ENCODE peak calls at places on chromosomes 12 and 14, in eight cellular contexts. W, H, Y, S, Q, R, U and L are unnamed samples.

GRCh38 chr14:26765768-26766550 is 168.1 kb upstream of the NOVA1 start:
- DNase-seq in Q (no peak), H (peak; percentile 91), S (no peak), U (no peak), R (peak; percentile 30), W (no peak), Y (no peak), L (no peak)

GRCh38 chr14:85414142-85414541 is 115.8 kb upstream of the FLRT2 start:
- DNase-seq in Y (no peak), R (no peak), S (no peak), Q (no peak), W (no peak), U (no peak), H (peak; percentile 27), L (no peak)

GRCh38 chr12:42862055-42862454 is 272.5 kb upstream of the PRICKLE1 start:
- DNase-seq in R (no peak), S (no peak), Y (no peak), H (peak; percentile 13), W (no peak), U (no peak), Q (no peak), L (no peak)

GRCh38 chr12:13165578-13166120 is 30.9 kb upstream of the EMP1 start:
- DNase-seq in Q (no peak), W (peak; percentile 82), R (peak; percentile 77), S (peak; percentile 42), H (peak; percentile 76), Y (peak; percentile 29), U (peak; percentile 59), L (peak; percentile 90)

GRCh38 chr14:96666088-96666487 is 131.1 kb upstream of the VRK1 start:
- DNase-seq in W (no peak), H (no peak), Q (no peak), S (peak; percentile 21), Y (no peak), U (no peak), R (no peak), L (no peak)

GRCh38 chr14:101119830-101120571 is 216.5 kb upstream of the RTL1 start:
- DNase-seq in S (no peak), W (no peak), Q (no peak), U (no peak), H (peak; percentile 7), Y (peak; percentile 0), R (peak; percentile 8), L (no peak)

GRCh38 chr12:77060136-77060882 is 5.1 kb downstream of the E2F7 start:
- DNase-seq in H (no peak), S (peak; percentile 42), Q (no peak), R (no peak), Y (no peak), W (no peak), U (no peak), L (no peak)

GRCh38 chr12:105977256-105978051 is 161.3 kb downstream of the NUAK1 start:
- DNase-seq in W (no peak), Y (no peak), U (no peak), Q (no peak), S (no peak), H (peak; percentile 68), R (no peak), L (no peak)

GRCh38 chr14:67360469-67361206 is 510 bp downstream of the EIF2S1 start:
- DNase-seq in U (no peak), Y (no peak), H (no peak), S (no peak), W (no peak), R (no peak), Q (no peak), L (no peak)

GRCh38 chr14:35163384-35163783 is 41.0 kb downstream of the PRORP start:
- DNase-seq in Y (no peak), U (no peak), Q (no peak), W (no peak), H (no peak), S (no peak), R (no peak), L (no peak)

GRCh38 chr14:91996951-91997371 is 42.9 kb downstream of the TRIP11 start:
- DNase-seq in Q (no peak), U (no peak), S (peak; percentile 83), W (no peak), R (no peak), H (peak; percentile 72), Y (peak; percentile 1), L (no peak)

GRCh38 chr12:25653487-25654175 is 100.5 kb upstream of the LMNTD1 start:
- DNase-seq in W (no peak), Y (no peak), S (no peak), Q (peak; percentile 10), R (no peak), U (no peak), H (peak; percentile 14), L (no peak)